ENCODE peak calls at places on chromosomes 11 and 22, in four cellular contexts. F, I, D and P are unnamed samples.

GRCh38 chr11:74460065-74460464 is 7.3 kb downstream of the KCNE3 start:
- DNase-seq in F (no peak), I (no peak), D (no peak), P (no peak)

GRCh38 chr11:103544874-103545273 is 435.6 kb downstream of the DYNC2H1 start:
- DNase-seq in F (no peak), I (no peak), D (no peak), P (no peak)

GRCh38 chr11:112162761-112163669 is 879 bp downstream of the IL18 start:
- DNase-seq in F (no peak), I (no peak), D (no peak), P (no peak)

GRCh38 chr11:116874251-116874650 is 36.8 kb upstream of the APOA1 start:
- DNase-seq in F (no peak), I (no peak), D (no peak), P (no peak)

GRCh38 chr11:15616130-15617105 is 501.7 kb downstream of the INSC start:
- DNase-seq in F (no peak), I (no peak), D (no peak), P (no peak)

GRCh38 chr11:73359341-73359740 is 16.9 kb upstream of the RELT start:
- DNase-seq in F (no peak), I (no peak), D (no peak), P (peak; percentile 44)

GRCh38 chr11:120180571-120181445 is 30.0 kb upstream of the OAF start:
- DNase-seq in F (peak; percentile 54), I (peak; percentile 65), D (peak; percentile 64), P (peak; percentile 57)

GRCh38 chr11:121604152-121604551 is 151.4 kb upstream of the SORL1-AS1 start:
- DNase-seq in F (no peak), I (no peak), D (no peak), P (no peak)

GRCh38 chr11:119529063-119529845 is 106.3 kb upstream of the THY1 start:
- DNase-seq in F (no peak), I (no peak), D (peak; percentile 54), P (no peak)

GRCh38 chr11:28820296-28820989 is 712.3 kb downstream of the METTL15 start:
- DNase-seq in F (no peak), I (no peak), D (no peak), P (no peak)

GRCh38 chr11:64713781-64714363 is 9.1 kb downstream of the NRXN2 start:
- DNase-seq in F (no peak), I (no peak), D (peak; percentile 60), P (no peak)
- H3K4me3 ChIP-seq in F (no peak overlapping the region), I (no peak overlapping the region), D (no peak overlapping the region), P (no peak overlapping the region)

DNA sequence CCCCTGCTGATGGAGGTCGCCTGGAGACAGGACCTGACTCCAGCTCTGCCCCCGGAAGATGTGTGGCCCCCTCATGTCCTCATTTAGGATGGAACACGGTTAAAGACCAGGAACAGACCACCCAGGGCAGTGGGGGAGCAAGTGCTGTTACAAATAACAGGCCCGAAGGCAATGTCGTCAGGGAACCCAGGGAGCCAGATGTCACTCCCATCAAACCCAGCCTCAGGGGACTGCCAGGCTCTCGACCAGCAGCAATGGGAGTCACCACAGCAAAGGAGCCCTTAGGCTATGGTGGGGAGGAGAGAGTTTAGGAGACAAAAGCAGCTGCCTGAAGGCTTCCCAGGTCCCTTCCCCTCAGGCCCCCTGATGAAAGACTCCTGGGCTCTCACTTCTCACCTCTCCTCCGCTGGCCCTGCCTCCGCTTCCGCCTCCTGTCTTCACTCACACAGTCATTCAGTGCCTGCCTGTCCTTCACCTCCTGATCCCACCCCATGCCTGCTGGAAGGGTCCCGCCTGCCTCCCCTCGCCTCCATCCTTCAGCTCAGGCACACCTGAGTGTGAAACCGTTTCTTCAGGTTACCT is 4.4 kb downstream of the RPS19BP1 start:
- DNase-seq in F (no peak), I (no peak), D (no peak), P (no peak)
- H3K4me3 ChIP-seq in F (no peak overlapping the region), I (no peak overlapping the region), D (no peak overlapping the region), P (no peak overlapping the region)

GRCh38 chr11:102197759-102198158 is 87.5 kb downstream of the YAP1 start:
- DNase-seq in F (no peak), I (peak; percentile 64), D (no peak), P (no peak)
- H3K4me3 ChIP-seq in F (no peak overlapping the region), I (no peak overlapping the region), D (no peak overlapping the region), P (no peak overlapping the region)

GRCh38 chr11:638616-639323 is 1.7 kb downstream of the DRD4 start:
- DNase-seq in F (no peak), I (peak; percentile 74), D (no peak), P (no peak)
- H3K4me3 ChIP-seq in F (no peak overlapping the region), I (peak overlapping the region; percentile 69), D (no peak overlapping the region), P (no peak overlapping the region)